ENCODE peak calls at places on chromosomes 16 and 17, in seven cellular contexts. One of them, this sample, is unnamed.

GRCh38 chr17:49723423-49723822 is 15.7 kb upstream of the SLC35B1 start:
- DNase-seq in fibroblast of the conjunctiva: no peak
- DNase-seq in activated CD4-positive, alpha-beta T cell treated with anti-CD3 and anti-CD28 coated beads, Interleukin-2, amount 50 U/mL, for 24 hours: no peak
- DNase-seq in amniotic epithelial cell: peak
- DNase-seq in stimulated activated CD8-positive, alpha-beta memory T cell treated with anti-CD3 and anti-CD28 coated beads, Interleukin-4, amount 100 ng/mL, for 24 hours: no peak
- DNase-seq in cardiac muscle cell: peak
- DNase-seq in stimulated activated CD4-positive, alpha-beta T cell treated with anti-CD3 and anti-CD28 coated beads, Interleukin-2, amount 100 ng/mL, for 4 hours: no peak
- DNase-seq in this sample: no peak

GRCh38 chr17:72587773-72588511 is 467.1 kb downstream of the SOX9 start:
- DNase-seq in fibroblast of the conjunctiva: no peak
- DNase-seq in activated CD4-positive, alpha-beta T cell treated with anti-CD3 and anti-CD28 coated beads, Interleukin-2, amount 50 U/mL, for 24 hours: no peak
- DNase-seq in amniotic epithelial cell: no peak
- DNase-seq in stimulated activated CD8-positive, alpha-beta memory T cell treated with anti-CD3 and anti-CD28 coated beads, Interleukin-4, amount 100 ng/mL, for 24 hours: no peak
- DNase-seq in cardiac muscle cell: no peak
- DNase-seq in stimulated activated CD4-positive, alpha-beta T cell treated with anti-CD3 and anti-CD28 coated beads, Interleukin-2, amount 100 ng/mL, for 4 hours: no peak
- DNase-seq in this sample: no peak

GRCh38 chr16:4795181-4795827 is at the start of gene SMIM22:
- DNase-seq in fibroblast of the conjunctiva: no peak
- DNase-seq in activated CD4-positive, alpha-beta T cell treated with anti-CD3 and anti-CD28 coated beads, Interleukin-2, amount 50 U/mL, for 24 hours: no peak
- DNase-seq in amniotic epithelial cell: no peak
- DNase-seq in stimulated activated CD8-positive, alpha-beta memory T cell treated with anti-CD3 and anti-CD28 coated beads, Interleukin-4, amount 100 ng/mL, for 24 hours: no peak
- DNase-seq in cardiac muscle cell: no peak
- DNase-seq in stimulated activated CD4-positive, alpha-beta T cell treated with anti-CD3 and anti-CD28 coated beads, Interleukin-2, amount 100 ng/mL, for 4 hours: no peak
- DNase-seq in this sample: no peak

GRCh38 chr16:53031323-53031942 is 21.3 kb downstream of the CHD9NB start:
- DNase-seq in fibroblast of the conjunctiva: no peak
- DNase-seq in activated CD4-positive, alpha-beta T cell treated with anti-CD3 and anti-CD28 coated beads, Interleukin-2, amount 50 U/mL, for 24 hours: no peak
- DNase-seq in amniotic epithelial cell: peak
- DNase-seq in stimulated activated CD8-positive, alpha-beta memory T cell treated with anti-CD3 and anti-CD28 coated beads, Interleukin-4, amount 100 ng/mL, for 24 hours: no peak
- DNase-seq in cardiac muscle cell: no peak
- DNase-seq in stimulated activated CD4-positive, alpha-beta T cell treated with anti-CD3 and anti-CD28 coated beads, Interleukin-2, amount 100 ng/mL, for 4 hours: no peak
- DNase-seq in this sample: no peak

GRCh38 chr16:70652322-70652721 is 6.0 kb downstream of the IL34 start:
- DNase-seq in fibroblast of the conjunctiva: no peak
- DNase-seq in activated CD4-positive, alpha-beta T cell treated with anti-CD3 and anti-CD28 coated beads, Interleukin-2, amount 50 U/mL, for 24 hours: no peak
- DNase-seq in amniotic epithelial cell: no peak
- DNase-seq in stimulated activated CD8-positive, alpha-beta memory T cell treated with anti-CD3 and anti-CD28 coated beads, Interleukin-4, amount 100 ng/mL, for 24 hours: no peak
- DNase-seq in cardiac muscle cell: no peak
- DNase-seq in stimulated activated CD4-positive, alpha-beta T cell treated with anti-CD3 and anti-CD28 coated beads, Interleukin-2, amount 100 ng/mL, for 4 hours: no peak
- DNase-seq in this sample: no peak

GRCh38 chr17:17760872-17761550 is 75.8 kb downstream of the SREBF1 start:
- DNase-seq in fibroblast of the conjunctiva: no peak
- DNase-seq in activated CD4-positive, alpha-beta T cell treated with anti-CD3 and anti-CD28 coated beads, Interleukin-2, amount 50 U/mL, for 24 hours: no peak
- DNase-seq in amniotic epithelial cell: no peak
- DNase-seq in stimulated activated CD8-positive, alpha-beta memory T cell treated with anti-CD3 and anti-CD28 coated beads, Interleukin-4, amount 100 ng/mL, for 24 hours: no peak
- DNase-seq in cardiac muscle cell: no peak
- DNase-seq in stimulated activated CD4-positive, alpha-beta T cell treated with anti-CD3 and anti-CD28 coated beads, Interleukin-2, amount 100 ng/mL, for 4 hours: no peak
- DNase-seq in this sample: no peak

GRCh38 chr16:85929259-85929704 is 30.3 kb downstream of the IRF8 start:
- DNase-seq in fibroblast of the conjunctiva: no peak
- DNase-seq in activated CD4-positive, alpha-beta T cell treated with anti-CD3 and anti-CD28 coated beads, Interleukin-2, amount 50 U/mL, for 24 hours: no peak
- DNase-seq in amniotic epithelial cell: no peak
- DNase-seq in stimulated activated CD8-positive, alpha-beta memory T cell treated with anti-CD3 and anti-CD28 coated beads, Interleukin-4, amount 100 ng/mL, for 24 hours: no peak
- DNase-seq in cardiac muscle cell: no peak
- DNase-seq in stimulated activated CD4-positive, alpha-beta T cell treated with anti-CD3 and anti-CD28 coated beads, Interleukin-2, amount 100 ng/mL, for 4 hours: no peak
- DNase-seq in this sample: no peak

GRCh38 chr17:2050246-2050866 is 4.5 kb upstream of the HIC1 start:
- DNase-seq in fibroblast of the conjunctiva: no peak
- DNase-seq in activated CD4-positive, alpha-beta T cell treated with anti-CD3 and anti-CD28 coated beads, Interleukin-2, amount 50 U/mL, for 24 hours: peak
- DNase-seq in amniotic epithelial cell: peak
- DNase-seq in stimulated activated CD8-positive, alpha-beta memory T cell treated with anti-CD3 and anti-CD28 coated beads, Interleukin-4, amount 100 ng/mL, for 24 hours: peak
- DNase-seq in cardiac muscle cell: peak
- DNase-seq in stimulated activated CD4-positive, alpha-beta T cell treated with anti-CD3 and anti-CD28 coated beads, Interleukin-2, amount 100 ng/mL, for 4 hours: peak
- DNase-seq in this sample: peak

GRCh38 chr17:78957076-78957475 is 22.6 kb downstream of the LGALS3BP start:
- DNase-seq in fibroblast of the conjunctiva: no peak
- DNase-seq in activated CD4-positive, alpha-beta T cell treated with anti-CD3 and anti-CD28 coated beads, Interleukin-2, amount 50 U/mL, for 24 hours: no peak
- DNase-seq in amniotic epithelial cell: no peak
- DNase-seq in stimulated activated CD8-positive, alpha-beta memory T cell treated with anti-CD3 and anti-CD28 coated beads, Interleukin-4, amount 100 ng/mL, for 24 hours: no peak
- DNase-seq in cardiac muscle cell: no peak
- DNase-seq in stimulated activated CD4-positive, alpha-beta T cell treated with anti-CD3 and anti-CD28 coated beads, Interleukin-2, amount 100 ng/mL, for 4 hours: no peak
- DNase-seq in this sample: no peak

GRCh38 chr17:80063815-80064585 is 27.6 kb downstream of the CCDC40 start:
- DNase-seq in fibroblast of the conjunctiva: peak
- DNase-seq in activated CD4-positive, alpha-beta T cell treated with anti-CD3 and anti-CD28 coated beads, Interleukin-2, amount 50 U/mL, for 24 hours: no peak
- DNase-seq in amniotic epithelial cell: peak
- DNase-seq in stimulated activated CD8-positive, alpha-beta memory T cell treated with anti-CD3 and anti-CD28 coated beads, Interleukin-4, amount 100 ng/mL, for 24 hours: no peak
- DNase-seq in cardiac muscle cell: no peak
- DNase-seq in stimulated activated CD4-positive, alpha-beta T cell treated with anti-CD3 and anti-CD28 coated beads, Interleukin-2, amount 100 ng/mL, for 4 hours: no peak
- DNase-seq in this sample: no peak

GRCh38 chr17:50478391-50479361 is at the start of gene RSAD1:
- DNase-seq in fibroblast of the conjunctiva: peak
- DNase-seq in activated CD4-positive, alpha-beta T cell treated with anti-CD3 and anti-CD28 coated beads, Interleukin-2, amount 50 U/mL, for 24 hours: peak
- DNase-seq in amniotic epithelial cell: peak
- DNase-seq in stimulated activated CD8-positive, alpha-beta memory T cell treated with anti-CD3 and anti-CD28 coated beads, Interleukin-4, amount 100 ng/mL, for 24 hours: peak
- DNase-seq in cardiac muscle cell: peak
- DNase-seq in stimulated activated CD4-positive, alpha-beta T cell treated with anti-CD3 and anti-CD28 coated beads, Interleukin-2, amount 100 ng/mL, for 4 hours: peak
- DNase-seq in this sample: peak

GRCh38 chr17:66755944-66756290 is 79.0 kb upstream of the CACNG5 start:
- DNase-seq in fibroblast of the conjunctiva: no peak
- DNase-seq in activated CD4-positive, alpha-beta T cell treated with anti-CD3 and anti-CD28 coated beads, Interleukin-2, amount 50 U/mL, for 24 hours: no peak
- DNase-seq in amniotic epithelial cell: no peak
- DNase-seq in stimulated activated CD8-positive, alpha-beta memory T cell treated with anti-CD3 and anti-CD28 coated beads, Interleukin-4, amount 100 ng/mL, for 24 hours: no peak
- DNase-seq in cardiac muscle cell: no peak
- DNase-seq in stimulated activated CD4-positive, alpha-beta T cell treated with anti-CD3 and anti-CD28 coated beads, Interleukin-2, amount 100 ng/mL, for 4 hours: no peak
- DNase-seq in this sample: no peak

GRCh38 chr16:67531247-67531646 is 2.6 kb downstream of the RIPOR1 start:
- DNase-seq in fibroblast of the conjunctiva: no peak
- DNase-seq in activated CD4-positive, alpha-beta T cell treated with anti-CD3 and anti-CD28 coated beads, Interleukin-2, amount 50 U/mL, for 24 hours: no peak
- DNase-seq in amniotic epithelial cell: no peak
- DNase-seq in stimulated activated CD8-positive, alpha-beta memory T cell treated with anti-CD3 and anti-CD28 coated beads, Interleukin-4, amount 100 ng/mL, for 24 hours: no peak
- DNase-seq in cardiac muscle cell: no peak
- DNase-seq in stimulated activated CD4-positive, alpha-beta T cell treated with anti-CD3 and anti-CD28 coated beads, Interleukin-2, amount 100 ng/mL, for 4 hours: no peak
- DNase-seq in this sample: no peak

GRCh38 chr16:12780467-12780866 is 23.2 kb downstream of the CPPED1 start:
- DNase-seq in fibroblast of the conjunctiva: no peak
- DNase-seq in activated CD4-positive, alpha-beta T cell treated with anti-CD3 and anti-CD28 coated beads, Interleukin-2, amount 50 U/mL, for 24 hours: no peak
- DNase-seq in amniotic epithelial cell: no peak
- DNase-seq in stimulated activated CD8-positive, alpha-beta memory T cell treated with anti-CD3 and anti-CD28 coated beads, Interleukin-4, amount 100 ng/mL, for 24 hours: no peak
- DNase-seq in cardiac muscle cell: no peak
- DNase-seq in stimulated activated CD4-positive, alpha-beta T cell treated with anti-CD3 and anti-CD28 coated beads, Interleukin-2, amount 100 ng/mL, for 4 hours: no peak
- DNase-seq in this sample: no peak